ENCODE peak calls at places on chromosomes 6 and 20, in ten cellular contexts. One of them, this sample, is unnamed.

GRCh38 chr20:57202309-57202708 is 64.1 kb downstream of the BMP7 start:
- DNase-seq in IMR-90: no peak
- DNase-seq in GM10248: no peak
- DNase-seq in astrocyte of the spinal cord: no peak
- DNase-seq in stromal cell of bone marrow: no peak
- DNase-seq in anterior cingulate cortex: no peak
- DNase-seq in NAMALWA: no peak
- DNase-seq in spleen: no peak
- DNase-seq in Kasumi-1: no peak
- DNase-seq in NCI-H1092 treated with DMSO at 0.1 percent for 48 hours: no peak
- DNase-seq in this sample: no peak

GRCh38 chr6:121849477-121849876 is 414.0 kb downstream of the GJA1 start:
- DNase-seq in NCI-H1092 treated with DMSO at 0.1 percent for 48 hours: no peak
- DNase-seq in stromal cell of bone marrow: peak; percentile 70
- DNase-seq in NAMALWA: peak; percentile 79
- DNase-seq in spleen: no peak
- DNase-seq in GM10248: peak; percentile 42
- DNase-seq in Kasumi-1: peak; percentile 67
- DNase-seq in anterior cingulate cortex: no peak
- DNase-seq in IMR-90: peak; percentile 73
- DNase-seq in astrocyte of the spinal cord: peak; percentile 76
- DNase-seq in this sample: peak; percentile 69

GRCh38 chr6:149331043-149331807 is 13.7 kb downstream of the TAB2 start:
- DNase-seq in NCI-H1092 treated with DMSO at 0.1 percent for 48 hours: no peak
- DNase-seq in Kasumi-1: no peak
- DNase-seq in NAMALWA: no peak
- DNase-seq in anterior cingulate cortex: no peak
- DNase-seq in astrocyte of the spinal cord: peak; percentile 24
- DNase-seq in GM10248: no peak
- DNase-seq in IMR-90: peak; percentile 73
- DNase-seq in stromal cell of bone marrow: no peak
- DNase-seq in spleen: no peak
- DNase-seq in this sample: no peak

GRCh38 chr6:105192707-105193465 is 13.1 kb upstream of the POPDC3 start:
- DNase-seq in spleen: no peak
- DNase-seq in astrocyte of the spinal cord: peak; percentile 76
- DNase-seq in anterior cingulate cortex: no peak
- DNase-seq in IMR-90: peak; percentile 78
- DNase-seq in Kasumi-1: no peak
- DNase-seq in NCI-H1092 treated with DMSO at 0.1 percent for 48 hours: no peak
- DNase-seq in GM10248: no peak
- DNase-seq in NAMALWA: no peak
- DNase-seq in stromal cell of bone marrow: peak; percentile 75
- DNase-seq in this sample: no peak

GRCh38 chr20:33419140-33419974 is 18.0 kb upstream of the CDK5RAP1 start:
- DNase-seq in anterior cingulate cortex: no peak
- DNase-seq in GM10248: no peak
- DNase-seq in spleen: no peak
- DNase-seq in Kasumi-1: no peak
- DNase-seq in astrocyte of the spinal cord: no peak
- DNase-seq in NCI-H1092 treated with DMSO at 0.1 percent for 48 hours: no peak
- DNase-seq in NAMALWA: no peak
- DNase-seq in stromal cell of bone marrow: no peak
- DNase-seq in IMR-90: peak; percentile 49
- DNase-seq in this sample: no peak

GRCh38 chr20:42714298-42715141 is 475.2 kb downstream of the PTPRT start:
- DNase-seq in Kasumi-1: no peak
- DNase-seq in NAMALWA: peak; percentile 86
- DNase-seq in stromal cell of bone marrow: no peak
- DNase-seq in astrocyte of the spinal cord: no peak
- DNase-seq in spleen: no peak
- DNase-seq in GM10248: no peak
- DNase-seq in anterior cingulate cortex: no peak
- DNase-seq in IMR-90: no peak
- DNase-seq in NCI-H1092 treated with DMSO at 0.1 percent for 48 hours: no peak
- DNase-seq in this sample: no peak

GRCh38 chr6:20360471-20361119 is 41.1 kb upstream of the E2F3 start:
- DNase-seq in IMR-90: no peak
- DNase-seq in spleen: no peak
- DNase-seq in GM10248: no peak
- DNase-seq in stromal cell of bone marrow: no peak
- DNase-seq in NAMALWA: no peak
- DNase-seq in Kasumi-1: no peak
- DNase-seq in anterior cingulate cortex: no peak
- DNase-seq in astrocyte of the spinal cord: no peak
- DNase-seq in NCI-H1092 treated with DMSO at 0.1 percent for 48 hours: no peak
- DNase-seq in this sample: no peak

GRCh38 chr20:39376788-39377187 is 414.6 kb downstream of the DHX35 start:
- DNase-seq in stromal cell of bone marrow: no peak
- DNase-seq in anterior cingulate cortex: no peak
- DNase-seq in NAMALWA: no peak
- DNase-seq in astrocyte of the spinal cord: no peak
- DNase-seq in IMR-90: no peak
- DNase-seq in spleen: no peak
- DNase-seq in GM10248: no peak
- DNase-seq in Kasumi-1: no peak
- DNase-seq in NCI-H1092 treated with DMSO at 0.1 percent for 48 hours: no peak
- DNase-seq in this sample: no peak

GRCh38 chr6:14728396-14729024 is 517.4 kb upstream of the JARID2 start:
- DNase-seq in Kasumi-1: peak; percentile 17
- DNase-seq in NAMALWA: no peak
- DNase-seq in NCI-H1092 treated with DMSO at 0.1 percent for 48 hours: no peak
- DNase-seq in astrocyte of the spinal cord: no peak
- DNase-seq in spleen: peak; percentile 81
- DNase-seq in stromal cell of bone marrow: no peak
- DNase-seq in IMR-90: peak; percentile 89
- DNase-seq in anterior cingulate cortex: no peak
- DNase-seq in GM10248: no peak
- DNase-seq in this sample: peak; percentile 57

GRCh38 chr6:4554645-4555044 is 221.6 kb upstream of the CDYL start:
- DNase-seq in NCI-H1092 treated with DMSO at 0.1 percent for 48 hours: no peak
- DNase-seq in NAMALWA: no peak
- DNase-seq in Kasumi-1: no peak
- DNase-seq in IMR-90: no peak
- DNase-seq in GM10248: no peak
- DNase-seq in stromal cell of bone marrow: no peak
- DNase-seq in anterior cingulate cortex: no peak
- DNase-seq in astrocyte of the spinal cord: no peak
- DNase-seq in spleen: no peak
- DNase-seq in this sample: no peak

GRCh38 chr20:44017905-44018683 is 103.4 kb downstream of the TOX2 start:
- DNase-seq in NCI-H1092 treated with DMSO at 0.1 percent for 48 hours: peak; percentile 99
- DNase-seq in GM10248: no peak
- DNase-seq in spleen: no peak
- DNase-seq in stromal cell of bone marrow: peak; percentile 57
- DNase-seq in IMR-90: peak; percentile 93
- DNase-seq in anterior cingulate cortex: no peak
- DNase-seq in astrocyte of the spinal cord: peak; percentile 92
- DNase-seq in NAMALWA: no peak
- DNase-seq in Kasumi-1: no peak
- DNase-seq in this sample: no peak

GRCh38 chr6:113854531-113855499 is 2.3 kb upstream of the MARCKS start:
- DNase-seq in NCI-H1092 treated with DMSO at 0.1 percent for 48 hours: peak; percentile 89
- DNase-seq in GM10248: peak; percentile 86
- DNase-seq in anterior cingulate cortex: peak; percentile 83
- DNase-seq in Kasumi-1: peak; percentile 33
- DNase-seq in stromal cell of bone marrow: peak; percentile 60
- DNase-seq in astrocyte of the spinal cord: peak; percentile 80
- DNase-seq in IMR-90: peak; percentile 79
- DNase-seq in NAMALWA: peak; percentile 56
- DNase-seq in spleen: peak; percentile 93
- DNase-seq in this sample: peak; percentile 86

GRCh38 chr6:158010591-158011477 is 29.2 kb downstream of the SYNJ2 start:
- DNase-seq in IMR-90: no peak
- DNase-seq in astrocyte of the spinal cord: no peak
- DNase-seq in anterior cingulate cortex: no peak
- DNase-seq in NCI-H1092 treated with DMSO at 0.1 percent for 48 hours: no peak
- DNase-seq in NAMALWA: no peak
- DNase-seq in spleen: peak; percentile 21
- DNase-seq in Kasumi-1: no peak
- DNase-seq in GM10248: no peak
- DNase-seq in stromal cell of bone marrow: no peak
- DNase-seq in this sample: no peak

GRCh38 chr6:89117285-89118108 is at the start of gene SRSF12:
- DNase-seq in stromal cell of bone marrow: no peak
- DNase-seq in astrocyte of the spinal cord: no peak
- DNase-seq in NCI-H1092 treated with DMSO at 0.1 percent for 48 hours: peak; percentile 43
- DNase-seq in spleen: peak; percentile 90
- DNase-seq in NAMALWA: no peak
- DNase-seq in anterior cingulate cortex: peak; percentile 52
- DNase-seq in Kasumi-1: peak; percentile 18
- DNase-seq in GM10248: peak; percentile 84
- DNase-seq in IMR-90: peak; percentile 19
- DNase-seq in this sample: peak; percentile 61

GRCh38 chr6:24949020-24949569 is 13.3 kb upstream of the RIPOR2 start:
- DNase-seq in GM10248: peak; percentile 72
- DNase-seq in Kasumi-1: no peak
- DNase-seq in NCI-H1092 treated with DMSO at 0.1 percent for 48 hours: no peak
- DNase-seq in astrocyte of the spinal cord: no peak
- DNase-seq in spleen: no peak
- DNase-seq in anterior cingulate cortex: no peak
- DNase-seq in IMR-90: no peak
- DNase-seq in NAMALWA: peak; percentile 55
- DNase-seq in stromal cell of bone marrow: no peak
- DNase-seq in this sample: peak; percentile 77

This sample was measured in KBM-7.